ENCODE peak calls at places on chromosome 20, in five cellular contexts. Z is fibroblast of mammary gland; D is AG04450; L is effector CD4-positive, alpha-beta T cell; C is mucosa of gallbladder. U is an unnamed sample.

GRCh38 chr20:63328026-63328700 is 33.0 kb downstream of the CHRNA4 start:
- DNase-seq in Z (no peak), D (no peak), L (no peak), C (no peak), U (no peak)

GRCh38 chr20:38222231-38222922 is 38.2 kb downstream of the KIAA1755 start:
- DNase-seq in Z (peak; percentile 53), D (no peak), L (peak; percentile 32), C (peak; percentile 54), U (peak; percentile 39)

GRCh38 chr20:62924567-62925419 is 1.5 kb downstream of the DIDO1 start:
- DNase-seq in Z (peak; percentile 47), D (no peak), L (peak; percentile 31), C (no peak), U (no peak)

GRCh38 chr20:58431134-58431533 is 42.1 kb downstream of the VAPB start:
- DNase-seq in Z (no peak), D (no peak), L (no peak), C (no peak), U (no peak)

GRCh38 chr20:47126709-47127108 is 229.8 kb downstream of the ZMYND8 start:
- DNase-seq in Z (peak; percentile 49), D (no peak), L (no peak), C (no peak), U (no peak)

GRCh38 chr20:90651-91050 is 3.2 kb downstream of the DEFB125 start:
- DNase-seq in Z (no peak), D (no peak), L (no peak), C (no peak), U (no peak)

GRCh38 chr20:59823456-59823855 is 110.0 kb downstream of the SYCP2 start:
- DNase-seq in Z (no peak), D (no peak), L (no peak), C (peak; percentile 5), U (no peak)

GRCh38 chr20:35174458-35175216 is 2.8 kb downstream of the PROCR start:
- DNase-seq in Z (no peak), D (no peak), L (no peak), C (peak; percentile 70), U (no peak)

GRCh38 chr20:18543932-18544331 is 23.3 kb upstream of the SMIM26 start:
- DNase-seq in Z (no peak), D (no peak), L (no peak), C (peak; percentile 88), U (peak; percentile 78)

GRCh38 chr20:59779656-59780380 is 153.6 kb downstream of the SYCP2 start:
- DNase-seq in Z (no peak), D (no peak), L (no peak), C (no peak), U (no peak)

GRCh38 chr20:39042279-39043150 is 80.4 kb downstream of the DHX35 start:
- DNase-seq in Z (peak; percentile 42), D (no peak), L (no peak), C (no peak), U (no peak)

GRCh38 chr20:1816384-1817381 is 78.5 kb upstream of the SIRPA start:
- DNase-seq in Z (peak; percentile 77), D (no peak), L (no peak), C (no peak), U (peak; percentile 97)

GRCh38 chr20:58642465-58642864 is 8.6 kb upstream of the STX16 start:
- DNase-seq in Z (no peak), D (no peak), L (no peak), C (no peak), U (no peak)

GRCh38 chr20:46407671-46407996 is 1.2 kb upstream of the ELMO2 start:
- DNase-seq in Z (no peak), D (no peak), L (no peak), C (no peak), U (no peak)

GRCh38 chr20:34999021-34999451 is 43.4 kb downstream of the MYH7B start:
- DNase-seq in Z (no peak), D (no peak), L (no peak), C (no peak), U (no peak)

U was measured in NCI-H446.